ENCODE peak calls at places on chromosome 13, in eight cellular contexts. One of them, this sample, is unnamed.

GRCh38 chr13:89969996-89970709 is 1377.3 kb upstream of the MIR17HG start:
- DNase-seq in cardiac fibroblast: peak; percentile 4
- DNase-seq in ovary: no peak
- DNase-seq in bronchial epithelial cell: no peak
- DNase-seq in upper lobe of right lung: no peak
- DNase-seq in endodermal cell: no peak
- DNase-seq in GM23338: no peak
- DNase-seq in astrocyte: peak; percentile 56
- DNase-seq in this sample: no peak

GRCh38 chr13:112791662-112792440 is 102.0 kb downstream of the ATP11A start:
- DNase-seq in cardiac fibroblast: no peak
- DNase-seq in ovary: no peak
- DNase-seq in bronchial epithelial cell: peak; percentile 63
- DNase-seq in upper lobe of right lung: peak; percentile 93
- DNase-seq in endodermal cell: no peak
- DNase-seq in GM23338: no peak
- DNase-seq in astrocyte: no peak
- DNase-seq in this sample: no peak

GRCh38 chr13:30133554-30133912 is 173.8 kb downstream of the KATNAL1 start:
- DNase-seq in cardiac fibroblast: no peak
- DNase-seq in ovary: peak; percentile 47
- DNase-seq in bronchial epithelial cell: no peak
- DNase-seq in upper lobe of right lung: no peak
- DNase-seq in endodermal cell: no peak
- DNase-seq in GM23338: no peak
- DNase-seq in astrocyte: no peak
- DNase-seq in this sample: no peak

GRCh38 chr13:27847669-27848068 is 55.4 kb downstream of the GSX1 start:
- DNase-seq in cardiac fibroblast: no peak
- DNase-seq in ovary: no peak
- DNase-seq in bronchial epithelial cell: no peak
- DNase-seq in upper lobe of right lung: no peak
- DNase-seq in endodermal cell: no peak
- DNase-seq in GM23338: no peak
- DNase-seq in astrocyte: no peak
- DNase-seq in this sample: no peak

GRCh38 chr13:52765991-52766390 is 26.4 kb upstream of the CNMD start:
- DNase-seq in cardiac fibroblast: no peak
- DNase-seq in ovary: no peak
- DNase-seq in bronchial epithelial cell: no peak
- DNase-seq in upper lobe of right lung: no peak
- DNase-seq in endodermal cell: no peak
- DNase-seq in GM23338: no peak
- DNase-seq in astrocyte: no peak
- DNase-seq in this sample: no peak

GRCh38 chr13:49655906-49656305 is 27.6 kb downstream of the ARL11 start:
- DNase-seq in cardiac fibroblast: no peak
- DNase-seq in ovary: no peak
- DNase-seq in bronchial epithelial cell: no peak
- DNase-seq in upper lobe of right lung: no peak
- DNase-seq in endodermal cell: no peak
- DNase-seq in GM23338: no peak
- DNase-seq in astrocyte: no peak
- DNase-seq in this sample: no peak

GRCh38 chr13:44155422-44156293 is 218.0 kb upstream of the SERP2 start:
- DNase-seq in cardiac fibroblast: peak; percentile 72
- DNase-seq in ovary: peak; percentile 70
- DNase-seq in bronchial epithelial cell: no peak
- DNase-seq in upper lobe of right lung: no peak
- DNase-seq in endodermal cell: peak; percentile 69
- DNase-seq in GM23338: peak; percentile 38
- DNase-seq in astrocyte: no peak
- DNase-seq in this sample: no peak

GRCh38 chr13:50286376-50286775 is 271.1 kb downstream of the KCNRG start:
- DNase-seq in cardiac fibroblast: no peak
- DNase-seq in ovary: no peak
- DNase-seq in bronchial epithelial cell: no peak
- DNase-seq in upper lobe of right lung: no peak
- DNase-seq in endodermal cell: no peak
- DNase-seq in GM23338: no peak
- DNase-seq in astrocyte: no peak
- DNase-seq in this sample: no peak

GRCh38 chr13:46389985-46390384 is 2.9 kb upstream of the RUBCNL start:
- DNase-seq in cardiac fibroblast: no peak
- DNase-seq in ovary: no peak
- DNase-seq in bronchial epithelial cell: no peak
- DNase-seq in upper lobe of right lung: no peak
- DNase-seq in endodermal cell: peak; percentile 49
- DNase-seq in GM23338: no peak
- DNase-seq in astrocyte: no peak
- DNase-seq in this sample: no peak

GRCh38 chr13:34335662-34336007 is 517.7 kb downstream of the RFC3 start:
- DNase-seq in cardiac fibroblast: no peak
- DNase-seq in ovary: no peak
- DNase-seq in bronchial epithelial cell: no peak
- DNase-seq in upper lobe of right lung: no peak
- DNase-seq in endodermal cell: no peak
- DNase-seq in GM23338: no peak
- DNase-seq in astrocyte: no peak
- DNase-seq in this sample: no peak

GRCh38 chr13:37192986-37193385 is 87.5 kb upstream of the CSNK1A1L start:
- DNase-seq in cardiac fibroblast: peak; percentile 36
- DNase-seq in ovary: no peak
- DNase-seq in bronchial epithelial cell: peak; percentile 44
- DNase-seq in upper lobe of right lung: no peak
- DNase-seq in endodermal cell: no peak
- DNase-seq in GM23338: no peak
- DNase-seq in astrocyte: no peak
- DNase-seq in this sample: peak; percentile 12

GRCh38 chr13:26185720-26186119 is 36.4 kb downstream of the RNF6 start:
- DNase-seq in cardiac fibroblast: no peak
- DNase-seq in ovary: peak; percentile 39
- DNase-seq in bronchial epithelial cell: peak; percentile 9
- DNase-seq in upper lobe of right lung: no peak
- DNase-seq in endodermal cell: no peak
- DNase-seq in GM23338: no peak
- DNase-seq in astrocyte: no peak
- DNase-seq in this sample: no peak

DNA sequence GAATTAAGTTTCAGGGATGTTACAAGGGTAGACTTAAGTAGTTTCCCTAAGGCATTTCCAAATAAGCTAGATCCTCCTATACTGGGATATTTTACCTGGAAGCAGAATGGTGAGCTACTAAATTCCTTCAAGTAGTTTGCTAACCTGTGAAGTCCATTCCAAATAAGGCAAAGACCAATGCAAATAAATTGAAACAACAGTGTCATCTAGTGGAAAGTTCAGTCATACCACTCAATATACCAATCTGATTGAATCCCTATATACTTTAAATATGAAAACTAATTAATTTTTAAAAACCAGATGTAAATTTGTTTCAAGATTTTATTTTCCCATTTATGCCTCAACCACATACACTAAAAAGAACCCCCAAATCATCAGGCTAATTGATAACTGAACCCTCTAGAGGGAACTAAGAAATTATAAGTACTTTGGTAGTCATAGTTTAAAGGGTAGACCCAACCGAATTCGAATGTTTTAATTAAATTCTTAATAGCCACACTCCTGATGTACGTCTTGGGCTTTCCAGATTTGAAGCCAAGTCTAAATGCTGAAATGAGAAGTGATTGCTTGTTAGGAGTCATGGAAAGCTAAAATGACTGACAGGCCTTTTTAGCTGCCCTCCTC is 223.7 kb downstream of the TBC1D4 start:
- DNase-seq in cardiac fibroblast: peak; percentile 65
- DNase-seq in ovary: no peak
- DNase-seq in bronchial epithelial cell: peak; percentile 65
- DNase-seq in upper lobe of right lung: no peak
- DNase-seq in endodermal cell: no peak
- DNase-seq in GM23338: peak; percentile 67
- DNase-seq in astrocyte: peak; percentile 30
- DNase-seq in this sample: no peak
- TF ChIP-seq CTCF in cardiac fibroblast: peak; percentile 68
- TF ChIP-seq CTCF in ovary: no peak
- TF ChIP-seq CTCF in bronchial epithelial cell: peak; percentile 54
- TF ChIP-seq CTCF in upper lobe of right lung: peak; percentile 57
- TF ChIP-seq CTCF in endodermal cell: peak; percentile 84
- TF ChIP-seq CTCF in GM23338: peak; percentile 72
- TF ChIP-seq CTCF in astrocyte: peak; percentile 70
- TF ChIP-seq CTCF in this sample: peak; percentile 32

GRCh38 chr13:39601636-39602035 is 1.4 kb downstream of the LHFPL6 start:
- DNase-seq in cardiac fibroblast: no peak
- DNase-seq in ovary: no peak
- DNase-seq in bronchial epithelial cell: no peak
- DNase-seq in upper lobe of right lung: no peak
- DNase-seq in endodermal cell: no peak
- DNase-seq in GM23338: no peak
- DNase-seq in astrocyte: no peak
- DNase-seq in this sample: no peak

GRCh38 chr13:39600766-39601165 is 2.2 kb downstream of the LHFPL6 start:
- DNase-seq in cardiac fibroblast: peak; percentile 34
- DNase-seq in ovary: no peak
- DNase-seq in bronchial epithelial cell: no peak
- DNase-seq in upper lobe of right lung: no peak
- DNase-seq in endodermal cell: peak; percentile 86
- DNase-seq in GM23338: peak; percentile 70
- DNase-seq in astrocyte: no peak
- DNase-seq in this sample: no peak

GRCh38 chr13:39597828-39598227 is 5.2 kb downstream of the LHFPL6 start:
- DNase-seq in cardiac fibroblast: peak; percentile 51
- DNase-seq in ovary: no peak
- DNase-seq in bronchial epithelial cell: no peak
- DNase-seq in upper lobe of right lung: no peak
- DNase-seq in endodermal cell: no peak
- DNase-seq in GM23338: no peak
- DNase-seq in astrocyte: no peak
- DNase-seq in this sample: no peak

GRCh38 chr13:39602277-39602613 is 748 bp downstream of the LHFPL6 start:
- DNase-seq in cardiac fibroblast: no peak
- DNase-seq in ovary: no peak
- DNase-seq in bronchial epithelial cell: no peak
- DNase-seq in upper lobe of right lung: no peak
- DNase-seq in endodermal cell: no peak
- DNase-seq in GM23338: no peak
- DNase-seq in astrocyte: no peak
- DNase-seq in this sample: no peak

DNA sequence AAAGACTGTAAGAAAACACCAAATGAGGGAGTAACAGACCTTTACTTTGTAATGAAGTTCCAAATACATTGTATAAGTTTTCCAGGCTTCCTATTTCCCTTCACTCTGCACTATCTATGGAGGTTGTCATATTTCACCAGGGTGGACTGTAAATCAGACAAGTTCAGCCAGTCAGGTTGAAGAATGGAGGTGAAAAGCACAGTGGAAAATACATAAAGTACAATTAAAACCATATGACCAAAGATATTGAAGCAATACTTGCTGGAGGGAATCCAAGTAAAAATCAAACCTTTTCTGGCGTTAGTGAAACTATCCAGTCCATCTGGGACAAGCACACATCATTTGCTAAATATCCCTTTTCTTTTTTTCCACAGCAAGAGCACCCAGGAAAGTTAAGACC is 3.2 kb downstream of the LHFPL6 start:
- DNase-seq in cardiac fibroblast: peak; percentile 49
- DNase-seq in ovary: no peak
- DNase-seq in bronchial epithelial cell: no peak
- DNase-seq in upper lobe of right lung: no peak
- DNase-seq in endodermal cell: no peak
- DNase-seq in GM23338: no peak
- DNase-seq in astrocyte: no peak
- DNase-seq in this sample: no peak
- H3K4me3 ChIP-seq in cardiac fibroblast: peak overlapping the region; percentile 92
- H3K4me3 ChIP-seq in ovary: peak overlapping the region; percentile 19
- H3K4me3 ChIP-seq in bronchial epithelial cell: no peak overlapping the region
- H3K4me3 ChIP-seq in upper lobe of right lung: peak overlapping the region; percentile 89
- H3K4me3 ChIP-seq in endodermal cell: peak overlapping the region; percentile 29
- H3K4me3 ChIP-seq in GM23338: no peak overlapping the region
- H3K4me3 ChIP-seq in astrocyte: no peak overlapping the region
- H3K4me3 ChIP-seq in this sample: peak overlapping the region; percentile 87

GRCh38 chr13:108345016-108345415 is 75.5 kb downstream of the TNFSF13B start:
- DNase-seq in cardiac fibroblast: no peak
- DNase-seq in ovary: no peak
- DNase-seq in bronchial epithelial cell: no peak
- DNase-seq in upper lobe of right lung: no peak
- DNase-seq in endodermal cell: peak; percentile 67
- DNase-seq in GM23338: peak; percentile 29
- DNase-seq in astrocyte: no peak
- DNase-seq in this sample: no peak

GRCh38 chr13:108346376-108346775 is 76.9 kb downstream of the TNFSF13B start:
- DNase-seq in cardiac fibroblast: no peak
- DNase-seq in ovary: no peak
- DNase-seq in bronchial epithelial cell: no peak
- DNase-seq in upper lobe of right lung: no peak
- DNase-seq in endodermal cell: peak; percentile 63
- DNase-seq in GM23338: peak; percentile 6
- DNase-seq in astrocyte: no peak
- DNase-seq in this sample: no peak

DNA sequence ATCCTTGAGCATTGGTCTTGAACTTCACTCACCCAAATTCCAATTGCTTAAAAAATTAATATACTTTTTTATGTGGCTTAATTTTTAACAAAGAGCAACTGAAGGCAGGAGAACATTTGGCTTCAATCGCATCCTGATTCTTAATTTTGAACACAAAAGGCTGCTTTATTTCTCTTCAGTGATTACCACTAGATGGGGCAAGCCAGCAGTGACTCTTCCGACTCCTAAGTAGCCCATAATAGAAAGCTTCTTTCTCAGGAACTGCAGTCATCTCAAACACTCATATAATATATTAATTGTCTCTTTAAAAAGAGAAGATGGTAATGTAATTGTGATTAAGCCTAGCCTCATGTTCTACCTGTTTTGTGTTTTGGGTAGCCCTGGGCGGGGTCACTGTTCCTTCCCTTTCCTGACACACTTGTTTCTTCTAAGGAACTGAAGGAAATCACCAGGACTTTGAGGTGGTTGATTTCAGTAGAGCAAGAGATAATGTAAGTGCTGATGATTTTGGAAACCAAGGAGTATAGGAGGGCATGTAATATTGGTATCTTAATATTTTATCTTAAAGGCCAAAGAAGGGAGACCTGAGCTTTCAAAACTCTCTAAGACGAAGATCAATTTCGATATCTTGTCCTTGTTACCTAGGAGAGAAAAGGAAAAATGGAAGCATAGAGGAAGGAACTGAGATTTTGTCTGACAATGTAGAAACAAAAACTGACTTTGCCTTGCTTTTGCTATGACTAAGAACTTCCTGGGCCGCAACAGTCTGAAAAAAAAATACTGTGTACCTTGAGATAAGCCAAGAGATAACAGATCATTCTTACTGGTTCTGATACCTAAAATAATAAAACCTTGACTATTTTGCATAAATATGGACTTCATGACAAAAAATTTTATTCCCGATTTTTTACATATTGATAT is 73.1 kb downstream of the TNFSF13B start:
- DNase-seq in cardiac fibroblast: peak; percentile 54
- DNase-seq in ovary: no peak
- DNase-seq in bronchial epithelial cell: peak; percentile 40
- DNase-seq in upper lobe of right lung: no peak
- DNase-seq in endodermal cell: no peak
- DNase-seq in GM23338: peak; percentile 65
- DNase-seq in astrocyte: peak; percentile 14
- DNase-seq in this sample: no peak
- TF ChIP-seq CTCF in cardiac fibroblast: peak; percentile 68
- TF ChIP-seq CTCF in ovary: no peak
- TF ChIP-seq CTCF in bronchial epithelial cell: peak; percentile 50
- TF ChIP-seq CTCF in upper lobe of right lung: peak; percentile 58
- TF ChIP-seq CTCF in endodermal cell: peak; percentile 87
- TF ChIP-seq CTCF in GM23338: peak; percentile 72
- TF ChIP-seq CTCF in astrocyte: peak; percentile 65
- TF ChIP-seq CTCF in this sample: peak; percentile 31

GRCh38 chr13:93352616-93353015 is 126.0 kb downstream of the GPC6 start:
- DNase-seq in cardiac fibroblast: no peak
- DNase-seq in ovary: no peak
- DNase-seq in bronchial epithelial cell: no peak
- DNase-seq in upper lobe of right lung: no peak
- DNase-seq in endodermal cell: no peak
- DNase-seq in GM23338: no peak
- DNase-seq in astrocyte: no peak
- DNase-seq in this sample: no peak
- H3K4me3 ChIP-seq in cardiac fibroblast: no peak overlapping the region
- H3K4me3 ChIP-seq in ovary: no peak overlapping the region
- H3K4me3 ChIP-seq in bronchial epithelial cell: no peak overlapping the region
- H3K4me3 ChIP-seq in upper lobe of right lung: no peak overlapping the region
- H3K4me3 ChIP-seq in endodermal cell: no peak overlapping the region
- H3K4me3 ChIP-seq in GM23338: no peak overlapping the region
- H3K4me3 ChIP-seq in astrocyte: no peak overlapping the region
- H3K4me3 ChIP-seq in this sample: no peak overlapping the region